ENCODE peak calls at places on chromosomes 4 and X, in ten cellular contexts. H is fibroblast of lung, Z is HCT116, A is Karpas-422, S is IMR-90, U is HepG2, Q is colonic mucosa, J is mesendoderm, X is NT2/D1, V is H1. M is an unnamed sample. For H3K4me1, the result is how much of the 10 kb centered on the place peaks cover.

GRCh38 chr4:41506071-41506470 is 31.9 kb upstream of the LIMCH1 start:
- DNase-seq in H (peak), Z (no peak), A (no peak), S (peak), U (no peak), Q (no peak), J (peak), X (no peak), V (no peak), M (no peak)

GRCh38 chr4:77617203-77617602 is 11.6 kb downstream of the CXCL13 start:
- DNase-seq in H (no peak), Z (no peak), A (no peak), S (no peak), U (no peak), Q (no peak), J (peak), X (no peak), V (no peak), M (no peak)

GRCh38 chrX:51568586-51568985 is 50.1 kb downstream of the CENPVL3 start:
- DNase-seq in H (peak), Z (no peak), A (no peak), S (peak), U (no peak), Q (no peak), J (no peak), X (no peak), V (no peak), M (no peak)

GRCh38 chr4:26896636-26897035 is 36.0 kb downstream of the STIM2 start:
- DNase-seq in H (peak), Z (no peak), A (no peak), S (peak), U (no peak), Q (no peak), J (no peak), X (no peak), V (no peak), M (no peak)

GRCh38 chr4:141731481-141731880 is 95.1 kb downstream of the IL15 start:
- DNase-seq in H (no peak), Z (no peak), A (no peak), S (peak), U (no peak), Q (no peak), J (no peak), X (no peak), V (no peak), M (no peak)

GRCh38 chr4:116573540-116573939 is 511.8 kb downstream of the TRAM1L1 start:
- DNase-seq in H (no peak), Z (no peak), A (no peak), S (no peak), U (no peak), Q (no peak), J (no peak), X (no peak), V (no peak), M (no peak)

GRCh38 chrX:124619710-124620109 is 273.3 kb downstream of the SH2D1A start:
- DNase-seq in H (no peak), Z (no peak), A (no peak), S (no peak), U (no peak), Q (no peak), J (no peak), X (no peak), V (no peak), M (no peak)

GRCh38 chrX:8189096-8189830 is 18.2 kb upstream of the VCX2 start:
- DNase-seq in H (no peak), Z (no peak), A (no peak), S (no peak), U (no peak), Q (no peak), J (no peak), X (no peak), V (no peak), M (no peak)

GRCh38 chr4:103634236-103634635 is 85.5 kb downstream of the TACR3 start:
- DNase-seq in H (no peak), Z (peak), A (peak), S (no peak), U (no peak), Q (no peak), J (peak), X (no peak), V (no peak), M (no peak)

GRCh38 chrX:129641941-129642340 is 12.8 kb downstream of the APLN start:
- DNase-seq in H (peak), Z (no peak), A (no peak), S (peak), U (no peak), Q (no peak), J (no peak), X (no peak), V (no peak), M (no peak)

GRCh38 chr4:3878678-3879077 is 112.5 kb downstream of the ADRA2C start:
- DNase-seq in H (no peak), Z (no peak), A (no peak), S (no peak), U (no peak), Q (no peak), J (no peak), X (no peak), V (no peak), M (no peak)

GRCh38 chr4:147733614-147734344 is 1.9 kb downstream of the ARHGAP10 start:
- DNase-seq in H (peak), Z (no peak), A (no peak), S (peak), U (no peak), Q (no peak), J (peak), X (no peak), V (no peak), M (no peak)

GRCh38 chrX:134460861-134461218 is 875 bp downstream of the HPRT1 start:
- DNase-seq in H (peak), Z (no peak), A (peak), S (peak), U (no peak), Q (peak), J (peak), X (no peak), V (no peak), M (no peak)

GRCh38 chrX:70421618-70422017 is 1.5 kb upstream of the GDPD2 start:
- DNase-seq in H (no peak), Z (no peak), A (no peak), S (no peak), U (no peak), Q (no peak), J (peak), X (peak), V (no peak), M (no peak)

GRCh38 chr4:88522702-88523324 is 763 bp downstream of the PYURF start:
- DNase-seq in H (peak), Z (no peak), A (peak), S (peak), U (peak), Q (peak), J (peak), X (no peak), V (no peak), M (peak)

GRCh38 chr4:147157860-147158701 is 212.4 kb upstream of the TTC29 start:
- DNase-seq in H (peak), Z (no peak), A (no peak), S (peak), U (peak), Q (no peak), J (peak), X (no peak), V (no peak), M (no peak)

GRCh38 chr4:88018471-88018870 is 11.0 kb downstream of the PKD2 start:
- DNase-seq in H (peak), Z (no peak), A (no peak), S (peak), U (no peak), Q (no peak), J (peak), X (no peak), V (no peak), M (no peak)

GRCh38 chrX:15854080-15854655 is 445 bp downstream of the AP1S2 start:
- DNase-seq in H (peak), Z (no peak), A (peak), S (no peak), U (peak), Q (peak), J (peak), X (peak), V (no peak), M (peak)

GRCh38 chrX:136784231-136784630 is 3.5 kb upstream of the ARHGEF6 start:
- DNase-seq in H (no peak), Z (no peak), A (no peak), S (no peak), U (no peak), Q (no peak), J (no peak), X (no peak), V (no peak), M (peak)

GRCh38 chrX:121642415-121642814 is 595.0 kb downstream of the GLUD2 start:
- DNase-seq in H (no peak), Z (no peak), A (no peak), S (no peak), U (no peak), Q (no peak), J (no peak), X (no peak), V (no peak), M (no peak)

GRCh38 chr4:18398661-18399060 is 377.1 kb upstream of the LCORL start:
- DNase-seq in H (no peak), Z (no peak), A (no peak), S (no peak), U (no peak), Q (no peak), J (no peak), X (no peak), V (no peak), M (no peak)

GRCh38 chr4:105637409-105638258 is 70.9 kb downstream of the INTS12 start:
- DNase-seq in H (peak), Z (no peak), A (peak), S (peak), U (peak), Q (peak), J (no peak), X (peak), V (no peak), M (peak)

GRCh38 chr4:72286185-72286584 is 254.4 kb downstream of the NPFFR2 start:
- DNase-seq in H (peak), Z (no peak), A (peak), S (peak), U (no peak), Q (no peak), J (peak), X (no peak), V (no peak), M (no peak)

GRCh38 chrX:30153881-30154260 is 61.5 kb upstream of the MAGEB2 start:
- DNase-seq in H (no peak), Z (no peak), A (no peak), S (peak), U (no peak), Q (no peak), J (no peak), X (no peak), V (no peak), M (no peak)

GRCh38 chrX:56226980-56227379 is 5.2 kb upstream of the KLF8 start:
- DNase-seq in H (no peak), Z (no peak), A (no peak), S (no peak), U (no peak), Q (no peak), J (no peak), X (no peak), V (no peak), M (no peak)

GRCh38 chr4:8700576-8700975 is 108.0 kb downstream of the CPZ start:
- DNase-seq in H (no peak), Z (no peak), A (no peak), S (no peak), U (no peak), Q (no peak), J (no peak), X (no peak), V (no peak), M (no peak)

GRCh38 chrX:155767101-155767878 is 113.9 kb upstream of the VAMP7 start:
- DNase-seq in H (peak), Z (peak), A (no peak), S (peak), U (no peak), Q (peak), J (peak), X (no peak), V (peak), M (peak)

GRCh38 chr4:2852481-2852881 is 8.8 kb downstream of the ADD1 start:
- DNase-seq in H (no peak), Z (no peak), A (no peak), S (no peak), U (no peak), Q (peak), J (no peak), X (no peak), V (no peak), M (peak)

GRCh38 chr4:83867221-83867620 is 331.3 kb downstream of the GPAT3 start:
- DNase-seq in H (no peak), Z (no peak), A (no peak), S (peak), U (no peak), Q (no peak), J (no peak), X (no peak), V (no peak), M (no peak)

GRCh38 chr4:153489856-153490558 is 23.8 kb downstream of the TMEM131L start:
- DNase-seq in H (no peak), Z (no peak), A (no peak), S (peak), U (no peak), Q (no peak), J (no peak), X (no peak), V (no peak), M (no peak)
- H3K4me1 ChIP-seq in H (under half), Z (under half), A (under half), S (under half), U (under half), Q (under half), J (under half), X (under half), V (under half), M (half or more)

GRCh38 chr4:173074501-173074946 is 94.1 kb upstream of the GALNT7 start:
- DNase-seq in H (peak), Z (peak), A (no peak), S (peak), U (no peak), Q (no peak), J (peak), X (peak), V (peak), M (no peak)
- H3K9ac ChIP-seq in H (no peak), Z (no peak), A (no peak), S (no peak), U (no peak), Q (no peak), J (no peak), X (no peak), V (no peak), M (no peak)

GRCh38 chrX:154724999-154725756 is 25.7 kb downstream of the GAB3 start:
- DNase-seq in H (no peak), Z (no peak), A (no peak), S (no peak), U (no peak), Q (no peak), J (no peak), X (no peak), V (no peak), M (no peak)
- H3K4me1 ChIP-seq in H (under half), Z (under half), A (under half), S (under half), U (under half), Q (under half), J (under half), X (under half), V (under half), M (half or more)

DNA sequence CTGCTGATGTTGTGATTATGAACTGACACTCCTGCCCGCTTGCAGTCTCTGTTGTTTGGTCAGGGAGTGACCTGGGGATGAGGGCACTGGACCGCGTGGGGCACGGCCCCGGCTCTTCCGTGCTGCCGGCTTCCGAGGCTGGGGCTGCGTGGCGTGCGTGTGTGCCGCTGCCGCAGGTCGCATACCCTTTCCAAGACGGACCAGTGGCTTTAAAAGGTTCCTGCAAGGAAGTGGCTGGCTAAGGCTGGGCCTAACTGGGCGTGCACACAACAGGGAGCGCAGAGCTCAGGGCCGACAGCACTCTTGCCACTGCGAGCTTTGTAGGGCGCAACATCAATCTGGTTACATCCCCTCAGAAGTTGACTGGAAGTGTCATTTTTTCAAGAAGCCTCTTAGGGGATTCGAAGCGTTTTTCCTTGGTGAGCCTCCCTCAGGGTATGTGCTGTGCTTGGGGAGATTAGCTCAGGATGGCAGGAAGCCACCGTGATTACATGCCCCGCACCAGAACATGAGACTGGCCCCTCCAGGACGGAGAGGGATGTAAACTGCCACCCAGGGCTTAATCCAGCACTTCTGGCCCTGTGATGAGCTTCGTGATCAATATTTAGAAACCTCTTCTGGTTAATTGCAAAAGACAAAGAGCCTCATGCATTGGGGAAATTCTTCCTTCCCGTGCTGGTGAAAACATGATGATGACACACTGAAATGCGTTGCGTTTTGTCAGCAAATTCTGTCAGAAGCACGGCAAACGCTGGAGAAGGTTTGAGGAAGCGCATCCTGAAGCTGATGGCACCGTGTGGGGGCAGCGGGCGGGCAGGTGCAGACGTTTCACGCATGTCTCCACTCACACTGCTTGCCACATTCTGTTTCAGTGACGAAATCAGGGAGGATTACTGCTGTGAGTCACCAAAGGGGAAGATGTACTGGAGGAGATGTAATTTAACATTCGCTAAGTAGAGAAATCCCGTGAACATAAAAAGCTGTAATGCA is 11.1 kb downstream of the MAEA start:
- DNase-seq in H (peak), Z (no peak), A (no peak), S (peak), U (no peak), Q (no peak), J (peak), X (no peak), V (no peak), M (no peak)
- H3K9ac ChIP-seq in H (no peak), Z (no peak), A (no peak), S (no peak), U (no peak), Q (no peak), J (no peak), X (no peak), V (no peak), M (no peak)

DNA sequence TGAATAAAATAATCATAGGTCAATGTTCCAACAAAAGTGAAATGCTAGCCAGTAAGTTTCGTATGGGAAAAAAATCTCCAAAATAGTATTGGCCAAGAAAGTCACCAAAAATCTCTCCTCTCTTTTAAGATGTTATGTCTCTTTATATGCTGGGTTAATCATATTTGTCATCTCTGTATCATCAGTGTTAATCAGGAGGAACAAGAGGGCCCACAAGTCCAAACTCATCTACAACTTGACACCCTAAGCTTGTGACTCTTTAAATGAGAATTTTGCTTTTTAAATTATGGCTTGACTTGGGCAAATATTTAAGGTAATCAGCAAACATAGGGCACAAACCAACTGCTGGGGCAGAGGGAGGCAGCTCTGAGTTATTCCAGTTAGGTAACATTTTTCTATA is 75.5 kb downstream of the AMMECR1 start:
- DNase-seq in H (no peak), Z (no peak), A (no peak), S (no peak), U (no peak), Q (no peak), J (no peak), X (no peak), V (no peak), M (no peak)
- H3K4me1 ChIP-seq in H (under half), Z (under half), A (under half), S (under half), U (under half), Q (under half), J (under half), X (under half), V (under half), M (under half)

GRCh38 chr4:80012291-80012690 is 60.7 kb downstream of the ANTXR2 start:
- DNase-seq in H (peak), Z (no peak), A (no peak), S (no peak), U (no peak), Q (no peak), J (no peak), X (no peak), V (no peak), M (no peak)

GRCh38 chr4:80015407-80016189 is 57.4 kb downstream of the ANTXR2 start:
- DNase-seq in H (no peak), Z (no peak), A (no peak), S (no peak), U (no peak), Q (no peak), J (no peak), X (no peak), V (no peak), M (no peak)

GRCh38 chr4:80017125-80017854 is 55.7 kb downstream of the ANTXR2 start:
- DNase-seq in H (peak), Z (no peak), A (no peak), S (peak), U (no peak), Q (no peak), J (peak), X (no peak), V (no peak), M (peak)

GRCh38 chr4:80014531-80014930 is 58.5 kb downstream of the ANTXR2 start:
- DNase-seq in H (no peak), Z (no peak), A (no peak), S (peak), U (no peak), Q (no peak), J (peak), X (no peak), V (no peak), M (no peak)

DNA sequence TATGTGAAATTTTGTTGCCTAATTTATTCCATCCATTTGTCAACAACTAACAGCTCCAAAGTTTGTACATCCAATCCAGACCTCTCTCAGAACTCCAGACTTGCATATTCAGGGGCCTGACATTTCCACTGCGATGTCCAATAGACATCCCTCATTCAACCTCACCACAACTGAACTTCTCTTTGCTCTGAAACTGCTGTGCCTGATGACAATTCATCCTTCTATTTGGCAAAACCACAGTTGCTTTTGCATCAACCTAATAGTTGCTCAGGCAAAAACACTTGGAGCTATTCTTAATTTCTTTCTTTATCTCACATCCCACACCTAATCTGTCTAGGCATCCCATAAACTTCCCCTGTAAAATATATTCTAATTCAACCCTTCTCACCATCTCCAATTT is 56.5 kb downstream of the ANTXR2 start:
- DNase-seq in H (no peak), Z (no peak), A (no peak), S (peak), U (no peak), Q (no peak), J (no peak), X (no peak), V (no peak), M (peak)
- H3K9ac ChIP-seq in H (no peak), Z (no peak), A (no peak), S (peak), U (no peak), Q (no peak), J (no peak), X (no peak), V (no peak), M (peak)

GRCh38 chr4:1755297-1755696 is 34.0 kb downstream of the TACC3 start:
- DNase-seq in H (no peak), Z (no peak), A (no peak), S (no peak), U (no peak), Q (no peak), J (no peak), X (no peak), V (no peak), M (no peak)
- H3K4me1 ChIP-seq in H (under half), Z (under half), A (under half), S (under half), U (half or more), Q (under half), J (under half), X (half or more), V (under half), M (under half)